ENCODE peak calls at places on chromosome 10, in five cellular contexts. J, Z, E, U and P are unnamed samples.

GRCh38 chr10:42802889-42803288 is 20.3 kb downstream of the BMS1 start:
- DNase-seq in J (no peak), Z (no peak), E (no peak), U (no peak), P (no peak)

GRCh38 chr10:47336387-47337134 is 11.6 kb upstream of the RBP3 start:
- DNase-seq in J (no peak), Z (peak; percentile 81), E (no peak), U (no peak), P (no peak)

GRCh38 chr10:20776384-20776783 is 120.7 kb downstream of the NEBL start:
- DNase-seq in J (no peak), Z (no peak), E (no peak), U (no peak), P (no peak)

GRCh38 chr10:83289373-83289772 is 849.9 kb upstream of the GHITM start:
- DNase-seq in J (no peak), Z (no peak), E (no peak), U (no peak), P (peak; percentile 7)

GRCh38 chr10:54148508-54148907 is 652.5 kb downstream of the PCDH15 start:
- DNase-seq in J (no peak), Z (no peak), E (no peak), U (no peak), P (no peak)

GRCh38 chr10:11685787-11686218 is 56.4 kb upstream of the ECHDC3 start:
- DNase-seq in J (peak; percentile 78), Z (peak; percentile 87), E (peak; percentile 77), U (peak; percentile 47), P (no peak)

GRCh38 chr10:36880898-36881297 is 244.5 kb upstream of the ANKRD30A start:
- DNase-seq in J (no peak), Z (no peak), E (peak; percentile 54), U (peak; percentile 21), P (peak; percentile 23)

GRCh38 chr10:132856869-132857524 is 71.0 kb upstream of the NKX6-2 start:
- DNase-seq in J (no peak), Z (no peak), E (no peak), U (no peak), P (no peak)

GRCh38 chr10:71424496-71425194 is 27.9 kb downstream of the CDH23 start:
- DNase-seq in J (no peak), Z (no peak), E (no peak), U (no peak), P (peak; percentile 4)

GRCh38 chr10:12603766-12604470 is 254.6 kb downstream of the CAMK1D start:
- DNase-seq in J (no peak), Z (no peak), E (no peak), U (no peak), P (no peak)

GRCh38 chr10:68330852-68331454 is 911 bp upstream of the HNRNPH3 start:
- DNase-seq in J (no peak), Z (no peak), E (peak; percentile 35), U (no peak), P (no peak)

GRCh38 chr10:32972929-32973328 is 14.9 kb upstream of the ITGB1 start:
- DNase-seq in J (no peak), Z (peak; percentile 31), E (no peak), U (no peak), P (no peak)

GRCh38 chr10:109912335-109913282 is 10.7 kb downstream of the XPNPEP1 start:
- DNase-seq in J (no peak), Z (no peak), E (no peak), U (no peak), P (no peak)

GRCh38 chr10:35781643-35782035 is 139.5 kb upstream of the FZD8 start:
- DNase-seq in J (no peak), Z (peak; percentile 22), E (peak; percentile 11), U (peak; percentile 30), P (peak; percentile 9)

GRCh38 chr10:95482501-95483248 is 78.5 kb downstream of the SORBS1 start:
- DNase-seq in J (no peak), Z (no peak), E (no peak), U (no peak), P (no peak)

GRCh38 chr10:92702301-92702916 is 12.7 kb downstream of the HHEX start:
- DNase-seq in J (no peak), Z (no peak), E (no peak), U (no peak), P (no peak)

GRCh38 chr10:49375611-49376010 is 20.3 kb downstream of the DRGX start:
- DNase-seq in J (no peak), Z (no peak), E (no peak), U (no peak), P (no peak)

GRCh38 chr10:51250278-51250914 is 176.1 kb downstream of the PRKG1 start:
- DNase-seq in J (no peak), Z (no peak), E (no peak), U (no peak), P (no peak)
- TF ChIP-seq JUND in J (no peak), Z (no peak), E (no peak), U (no peak), P (no peak)

DNA sequence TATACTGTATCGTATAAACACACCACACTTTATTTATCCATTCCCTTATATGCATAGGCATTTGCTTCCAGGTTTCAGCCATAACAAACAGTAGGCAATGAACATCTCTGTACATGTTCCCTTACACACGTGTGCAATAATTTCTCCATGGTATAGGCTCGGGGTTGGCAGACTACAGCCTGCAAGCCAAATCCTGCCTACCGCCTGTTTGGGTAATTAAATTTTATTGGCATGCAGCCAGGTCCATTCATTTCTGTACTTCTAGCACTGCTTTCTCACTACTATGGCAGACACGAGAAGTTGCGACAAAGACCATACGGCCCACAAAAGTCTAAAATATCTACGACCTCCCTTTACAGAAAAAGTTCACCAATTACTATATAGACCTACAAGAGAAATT is 100.7 kb downstream of the FGFR2 start:
- DNase-seq in J (no peak), Z (no peak), E (peak; percentile 48), U (no peak), P (peak; percentile 55)
- TF ChIP-seq JUND in J (no peak), Z (no peak), E (no peak), U (no peak), P (no peak)

GRCh38 chr10:103072891-103073290 is 120.2 kb downstream of the NT5C2 start:
- DNase-seq in J (no peak), Z (no peak), E (no peak), U (no peak), P (no peak)

GRCh38 chr10:103067951-103068350 is 125.1 kb downstream of the NT5C2 start:
- DNase-seq in J (no peak), Z (no peak), E (no peak), U (no peak), P (no peak)

GRCh38 chr10:103072276-103072675 is 120.8 kb downstream of the NT5C2 start:
- DNase-seq in J (no peak), Z (no peak), E (no peak), U (no peak), P (no peak)

GRCh38 chr10:103067484-103067883 is 125.6 kb downstream of the NT5C2 start:
- DNase-seq in J (no peak), Z (no peak), E (no peak), U (no peak), P (no peak)

DNA sequence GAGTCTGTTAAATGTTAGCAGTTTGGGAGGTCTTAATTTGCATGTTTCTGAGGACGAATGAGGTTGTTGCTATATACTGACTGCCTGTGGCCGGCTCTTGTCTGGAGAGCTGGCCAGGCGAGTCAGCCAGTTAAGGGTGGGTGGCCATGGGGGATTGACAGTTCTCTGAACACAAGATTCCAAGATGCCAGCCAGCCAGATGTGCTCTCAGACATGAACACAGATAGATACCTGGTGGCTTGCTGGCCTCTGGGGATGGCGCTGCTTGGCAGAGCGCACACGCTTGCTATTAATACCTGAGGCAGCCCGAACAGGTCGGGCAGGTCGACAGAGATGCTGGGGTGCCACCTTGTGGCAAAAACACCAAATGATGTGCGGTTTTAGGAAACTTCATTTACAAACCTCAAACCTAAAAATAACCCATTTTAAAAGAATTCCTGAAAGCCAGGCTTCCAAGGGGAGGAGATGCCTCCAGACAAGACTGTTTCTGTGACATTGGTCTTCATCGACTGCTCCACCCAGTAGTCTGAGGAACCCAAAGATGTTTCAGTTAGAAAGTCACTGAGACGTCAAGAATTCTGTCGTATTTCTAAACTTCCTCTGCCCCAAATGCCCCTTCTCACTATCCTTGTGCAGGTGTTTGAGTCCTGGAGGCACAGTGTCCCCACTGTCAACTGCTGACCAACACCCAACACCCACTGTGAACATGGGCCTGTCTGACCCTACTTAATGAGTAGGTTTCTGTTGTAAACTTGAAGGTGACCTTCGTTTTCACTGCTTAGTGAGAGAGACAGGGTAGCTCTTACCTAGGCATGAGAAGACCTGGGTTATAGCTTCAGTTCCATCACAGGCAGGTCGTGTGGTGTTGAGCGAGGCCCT is 123.4 kb downstream of the NT5C2 start:
- DNase-seq in J (peak; percentile 59), Z (peak; percentile 34), E (peak; percentile 85), U (peak; percentile 41), P (peak; percentile 77)
- TF ChIP-seq JUND in J (no peak), Z (no peak), E (no peak), U (no peak), P (no peak)

GRCh38 chr10:98285416-98285815 is 17.4 kb upstream of the LOXL4 start:
- DNase-seq in J (no peak), Z (no peak), E (no peak), U (no peak), P (no peak)
- TF ChIP-seq JUND in J (no peak), Z (no peak), E (no peak), U (no peak), P (no peak)

DNA sequence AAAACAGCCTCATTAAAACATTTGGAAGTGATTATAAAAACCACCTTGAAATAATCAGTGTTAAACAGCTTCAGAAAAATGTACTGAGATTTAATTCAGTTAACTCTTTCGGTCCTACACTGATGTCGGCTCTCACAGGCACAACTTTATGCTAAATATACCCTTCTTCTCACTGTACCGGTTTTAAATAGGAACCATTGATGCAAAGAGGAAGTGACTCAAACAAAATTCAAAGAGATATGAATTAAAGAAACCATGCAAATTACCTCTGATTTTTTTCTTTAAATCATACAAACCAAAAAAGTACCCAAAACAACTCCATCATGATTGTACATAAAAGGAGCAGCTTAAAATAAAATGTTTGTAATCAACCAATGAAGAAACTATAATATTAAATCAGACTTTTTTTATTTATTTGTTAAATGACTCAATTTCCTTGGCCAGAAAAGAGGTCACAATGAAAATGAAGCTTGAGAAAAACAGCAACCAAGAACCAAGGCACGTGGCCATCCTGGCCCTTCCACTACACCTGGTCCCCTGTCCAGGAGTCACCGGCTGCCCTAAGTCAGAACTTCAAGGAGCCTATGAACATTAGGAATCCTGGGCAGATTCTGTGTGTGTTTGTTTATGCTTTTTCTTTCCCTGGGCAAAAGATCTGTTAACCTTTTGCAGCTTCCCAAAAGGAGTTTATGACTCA is 73.0 kb upstream of the CABCOCO1 start:
- DNase-seq in J (no peak), Z (no peak), E (no peak), U (no peak), P (no peak)
- TF ChIP-seq JUND in J (no peak), Z (no peak), E (no peak), U (no peak), P (no peak)

GRCh38 chr10:2919016-2919415 is 148.3 kb upstream of the PFKP start:
- DNase-seq in J (no peak), Z (no peak), E (no peak), U (no peak), P (no peak)
- TF ChIP-seq JUND in J (no peak), Z (no peak), E (no peak), U (no peak), P (no peak)